ENCODE peak calls at places on chromosomes 12 and 14, in five cellular contexts. I is NT2/D1, H is GM12878, F is HepG2, K is H1. T is an unnamed sample.

GRCh38 chr14:60485057-60485599 is 735 bp downstream of the C14orf39 start:
- DNase-seq in H (no peak), K (no peak), F (no peak), I (no peak), T (no peak)

GRCh38 chr12:52171950-52172512 is 19.8 kb downstream of the KRT80 start:
- DNase-seq in I (no peak), F (peak; percentile 39), K (no peak), H (no peak), T (peak; percentile 28)

GRCh38 chr14:106549064-106549463 is 1022.7 kb downstream of the TMEM121 start:
- DNase-seq in F (no peak), K (no peak), I (no peak), H (no peak), T (no peak)

GRCh38 chr14:83463500-83464098 is 1929.9 kb upstream of the SEL1L start:
- DNase-seq in F (peak; percentile 12), I (peak; percentile 42), H (no peak), K (peak; percentile 5), T (peak; percentile 14)

GRCh38 chr12:100234591-100235304 is 32.1 kb downstream of the DEPDC4 start:
- DNase-seq in H (peak; percentile 1), I (peak; percentile 8), K (no peak), F (peak; percentile 44), T (peak; percentile 23)

GRCh38 chr14:79265366-79265765 is 945.9 kb downstream of the DIO2 start:
- DNase-seq in I (no peak), K (no peak), F (no peak), H (no peak), T (no peak)

GRCh38 chr14:34460295-34460694 is 1.7 kb downstream of the SPTSSA start:
- DNase-seq in F (no peak), K (no peak), I (no peak), H (no peak), T (no peak)

GRCh38 chr14:52111583-52111982 is 42.7 kb upstream of the NID2 start:
- DNase-seq in I (no peak), K (no peak), F (no peak), H (no peak), T (no peak)

GRCh38 chr12:57491393-57492280 is 3.8 kb downstream of the MARS1 start:
- DNase-seq in K (no peak), I (no peak), H (no peak), F (peak; percentile 44), T (no peak)

GRCh38 chr12:46907791-46908190 is 82.0 kb upstream of the SLC38A4 start:
- DNase-seq in F (no peak), H (no peak), I (no peak), K (no peak), T (no peak)
- TF ChIP-seq SUZ12 in F (no peak), H (no peak), I (no peak), K (no peak), T (no peak)

DNA sequence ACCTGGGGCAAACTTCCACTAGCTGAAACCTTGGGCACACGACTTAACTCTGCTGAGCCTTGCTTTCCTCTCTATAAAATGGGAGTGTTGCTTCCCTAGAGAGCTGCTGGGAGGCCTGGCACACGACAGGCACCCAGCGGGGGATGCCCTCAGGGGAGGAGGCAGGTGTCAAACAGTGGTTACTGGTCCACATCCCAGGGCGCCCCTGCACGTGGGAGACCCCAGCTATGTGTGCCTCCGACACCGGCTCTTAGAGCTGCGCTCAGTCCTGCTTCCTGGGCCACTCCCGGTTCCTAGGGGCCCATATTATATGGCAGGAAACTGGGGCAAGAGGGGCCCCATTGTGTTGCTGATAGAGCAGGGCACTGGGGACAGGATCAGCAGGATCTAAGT is 47.3 kb downstream of the CHGA start:
- DNase-seq in H (no peak), K (no peak), F (no peak), I (no peak), T (no peak)
- TF ChIP-seq SUZ12 in H (no peak), K (no peak), F (no peak), I (no peak), T (no peak)

DNA sequence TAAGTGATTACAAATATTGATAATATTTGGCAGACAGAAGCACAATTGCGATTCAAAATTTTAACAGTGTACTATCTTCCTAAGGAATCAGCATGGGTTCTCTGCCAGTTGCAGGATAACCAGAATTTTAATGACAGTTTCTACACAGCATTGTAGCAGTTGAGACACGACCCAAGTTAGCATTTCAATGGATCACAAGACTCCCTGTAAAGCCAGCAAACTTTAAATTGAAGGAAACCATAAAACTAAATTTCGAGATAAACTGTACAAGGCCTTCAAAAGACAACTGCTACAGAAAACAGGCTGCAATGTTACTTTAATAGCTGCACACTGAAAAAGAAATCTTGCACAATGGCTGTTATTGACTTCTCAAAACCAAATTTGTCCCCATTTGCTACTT is 154.9 kb downstream of the MED13L start:
- DNase-seq in K (no peak), H (no peak), I (no peak), F (no peak), T (no peak)
- TF ChIP-seq SUZ12 in K (no peak), H (no peak), I (no peak), F (no peak), T (no peak)

GRCh38 chr12:127729381-127729780 is 537.6 kb upstream of the TMEM132C start:
- DNase-seq in K (no peak), H (no peak), F (no peak), I (no peak), T (no peak)

GRCh38 chr12:127723236-127723635 is 543.7 kb upstream of the TMEM132C start:
- DNase-seq in F (no peak), K (no peak), H (no peak), I (no peak), T (no peak)

GRCh38 chr12:127728285-127728684 is 538.7 kb upstream of the TMEM132C start:
- DNase-seq in H (no peak), K (no peak), I (no peak), F (no peak), T (no peak)

GRCh38 chr12:127728729-127729128 is 538.2 kb upstream of the TMEM132C start:
- DNase-seq in K (no peak), F (no peak), H (no peak), I (no peak), T (no peak)

GRCh38 chr12:127726928-127727327 is 540.0 kb upstream of the TMEM132C start:
- DNase-seq in I (no peak), F (no peak), H (no peak), K (no peak), T (no peak)
- TF ChIP-seq SUZ12 in I (no peak), F (no peak), H (no peak), K (no peak), T (no peak)

GRCh38 chr12:2640281-2640680 is 154.5 kb upstream of the FKBP4 start:
- DNase-seq in I (no peak), F (no peak), K (no peak), H (no peak), T (no peak)
- TF ChIP-seq SUZ12 in I (no peak), F (no peak), K (no peak), H (no peak), T (no peak)

DNA sequence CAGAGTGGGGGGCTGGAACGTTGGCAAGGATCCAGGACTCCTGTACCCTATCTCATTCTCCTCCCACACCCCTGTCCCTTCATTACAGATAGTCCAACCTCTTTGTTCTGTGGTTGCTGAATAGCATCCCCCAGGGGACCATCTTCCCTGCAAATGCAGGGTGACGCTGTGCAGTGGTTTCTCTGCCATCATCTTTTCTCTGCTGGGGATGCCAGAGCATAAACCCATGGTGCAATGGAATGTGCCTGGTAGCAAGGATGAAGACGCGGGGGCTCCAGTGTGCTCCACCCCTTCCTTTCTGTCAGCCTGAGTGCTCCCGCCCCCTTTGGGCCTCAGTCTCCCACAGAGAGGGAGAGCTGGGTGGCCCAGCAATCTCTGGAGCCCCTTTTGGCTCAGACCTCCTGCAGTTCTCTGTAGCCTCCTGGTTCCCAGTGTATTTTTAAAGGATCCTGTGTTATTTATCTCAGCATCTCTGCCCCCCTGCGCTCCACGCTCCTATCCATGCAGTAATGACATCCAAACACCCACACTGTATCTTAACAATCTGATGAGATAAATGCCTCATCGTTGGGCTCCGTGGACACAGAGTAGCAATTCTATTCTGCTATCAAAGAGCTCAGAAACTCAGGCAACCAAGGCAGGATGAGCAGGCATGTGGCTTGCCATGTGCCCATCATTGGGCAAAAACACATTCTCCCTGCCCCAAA is 212.8 kb downstream of the CACNA1C start:
- DNase-seq in H (no peak), F (no peak), I (no peak), K (no peak), T (no peak)
- TF ChIP-seq SUZ12 in H (no peak), F (no peak), I (no peak), K (no peak), T (no peak)

GRCh38 chr12:124396544-124397398 is 101.9 kb downstream of the RFLNA start:
- DNase-seq in H (no peak), K (no peak), I (no peak), F (no peak), T (no peak)

GRCh38 chr12:124399622-124400021 is 104.7 kb downstream of the RFLNA start:
- DNase-seq in I (peak; percentile 27), F (peak; percentile 18), H (no peak), K (no peak), T (peak; percentile 71)

GRCh38 chr12:124397399-124397679 is 102.4 kb downstream of the RFLNA start:
- DNase-seq in K (no peak), F (no peak), I (no peak), H (no peak), T (no peak)

GRCh38 chr12:124398578-124399227 is 103.8 kb downstream of the RFLNA start:
- DNase-seq in K (no peak), I (no peak), F (no peak), H (no peak), T (no peak)

DNA sequence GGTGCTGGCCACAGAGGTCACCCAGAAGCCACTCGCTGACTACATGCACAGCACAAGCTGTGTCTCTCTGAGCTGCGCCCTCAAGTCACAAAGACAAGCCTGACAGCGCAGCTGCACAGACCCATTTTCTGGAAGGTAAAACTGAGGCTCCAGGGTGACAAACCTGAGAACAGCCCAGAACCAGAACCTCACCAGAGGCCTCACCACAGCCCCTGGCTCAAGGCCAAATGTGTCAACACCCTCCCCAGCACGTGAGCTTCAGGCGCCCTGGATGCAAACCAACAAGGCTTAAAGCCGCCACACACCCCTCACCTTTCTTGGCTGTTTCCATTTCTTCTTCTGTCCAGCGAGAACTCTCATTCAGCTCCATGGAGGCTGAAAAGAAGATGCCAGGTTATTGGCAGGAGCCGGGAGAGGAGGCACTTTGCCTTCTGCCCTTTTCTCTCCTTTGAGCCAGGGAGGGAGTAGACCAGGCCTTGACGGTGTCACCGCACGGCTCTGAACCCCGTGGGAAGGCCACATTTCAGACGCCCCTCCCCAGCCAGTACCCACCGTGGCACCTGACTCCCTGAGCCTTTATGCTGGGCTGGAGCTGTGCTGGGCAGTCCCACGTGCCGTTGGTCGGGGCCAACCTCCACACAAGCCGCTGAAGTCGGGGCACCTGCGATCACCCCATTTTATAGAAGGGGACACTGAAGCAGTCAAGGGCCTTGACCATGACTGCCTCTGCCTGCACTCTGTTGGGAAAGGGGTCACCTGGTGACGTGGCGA is 103.1 kb downstream of the RFLNA start:
- DNase-seq in I (no peak), K (no peak), H (no peak), F (no peak), T (no peak)
- TF ChIP-seq SUZ12 in I (no peak), K (no peak), H (no peak), F (no peak), T (no peak)

DNA sequence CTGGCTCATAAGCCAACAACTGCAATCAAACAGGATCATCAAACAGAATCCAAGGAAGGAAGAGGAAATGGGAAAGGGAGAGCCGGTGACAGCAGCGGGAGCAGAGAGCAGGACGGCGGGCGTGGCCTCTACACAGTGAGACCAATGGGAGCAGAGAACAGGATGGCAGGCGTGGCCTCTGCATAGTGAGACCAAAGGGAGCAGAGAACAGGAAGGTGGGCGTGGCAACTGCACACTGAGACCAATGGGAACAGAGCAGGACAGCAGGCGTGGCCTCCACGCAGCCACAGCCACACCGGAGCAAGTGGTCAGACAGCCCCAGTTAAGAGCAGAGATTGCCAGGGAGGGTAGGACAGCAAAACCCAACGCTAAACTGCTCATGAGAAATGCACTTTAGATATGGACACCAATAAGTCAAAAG is 16.4 kb downstream of the LRCOL1 start:
- DNase-seq in I (peak; percentile 66), F (peak; percentile 96), K (no peak), H (no peak), T (peak; percentile 93)
- TF ChIP-seq SUZ12 in I (no peak), F (no peak), K (no peak), H (no peak), T (no peak)

T was measured in HEK293T.